ENCODE peak calls at places on chromosomes 3 and 15, in seven cellular contexts. One of them, this sample, is unnamed.

GRCh38 chr3:102144063-102144462 is 290.8 kb upstream of the ZPLD1 start:
- DNase-seq in left lobe of liver: no peak
- DNase-seq in T-helper 9 cell: no peak
- DNase-seq in activated naive CD4-positive, alpha-beta T cell treated with Interleukin-2 at 50 U/mL for 16 hours: no peak
- DNase-seq in AG04450: no peak
- DNase-seq in neural crest cell: no peak
- DNase-seq in ELR: no peak
- DNase-seq in this sample: no peak

GRCh38 chr3:36784012-36784763 is 19.8 kb upstream of the DCLK3 start:
- DNase-seq in T-helper 9 cell: no peak
- DNase-seq in left lobe of liver: no peak
- DNase-seq in activated naive CD4-positive, alpha-beta T cell treated with Interleukin-2 at 50 U/mL for 16 hours: no peak
- DNase-seq in neural crest cell: no peak
- DNase-seq in ELR: no peak
- DNase-seq in AG04450: no peak
- DNase-seq in this sample: no peak

GRCh38 chr15:96146711-96147110 is 183.8 kb upstream of the NR2F2 start:
- DNase-seq in AG04450: no peak
- DNase-seq in neural crest cell: no peak
- DNase-seq in left lobe of liver: no peak
- DNase-seq in T-helper 9 cell: no peak
- DNase-seq in ELR: no peak
- DNase-seq in activated naive CD4-positive, alpha-beta T cell treated with Interleukin-2 at 50 U/mL for 16 hours: no peak
- DNase-seq in this sample: no peak

GRCh38 chr3:3071136-3071535 is 39.0 kb downstream of the IL5RA start:
- DNase-seq in left lobe of liver: no peak
- DNase-seq in neural crest cell: no peak
- DNase-seq in ELR: no peak
- DNase-seq in T-helper 9 cell: no peak
- DNase-seq in activated naive CD4-positive, alpha-beta T cell treated with Interleukin-2 at 50 U/mL for 16 hours: no peak
- DNase-seq in AG04450: no peak
- DNase-seq in this sample: no peak

GRCh38 chr3:23036728-23037127 is 166.4 kb upstream of the UBE2E2 start:
- DNase-seq in left lobe of liver: no peak
- DNase-seq in AG04450: no peak
- DNase-seq in activated naive CD4-positive, alpha-beta T cell treated with Interleukin-2 at 50 U/mL for 16 hours: no peak
- DNase-seq in ELR: no peak
- DNase-seq in T-helper 9 cell: no peak
- DNase-seq in neural crest cell: no peak
- DNase-seq in this sample: no peak

GRCh38 chr3:72892081-72892763 is 4.4 kb downstream of the GXYLT2 start:
- DNase-seq in activated naive CD4-positive, alpha-beta T cell treated with Interleukin-2 at 50 U/mL for 16 hours: no peak
- DNase-seq in ELR: peak
- DNase-seq in neural crest cell: no peak
- DNase-seq in left lobe of liver: no peak
- DNase-seq in T-helper 9 cell: no peak
- DNase-seq in AG04450: peak
- DNase-seq in this sample: peak

GRCh38 chr3:128067481-128067880 is 15.2 kb downstream of the SEC61A1 start:
- DNase-seq in left lobe of liver: no peak
- DNase-seq in ELR: peak
- DNase-seq in neural crest cell: no peak
- DNase-seq in activated naive CD4-positive, alpha-beta T cell treated with Interleukin-2 at 50 U/mL for 16 hours: no peak
- DNase-seq in AG04450: no peak
- DNase-seq in T-helper 9 cell: no peak
- DNase-seq in this sample: no peak

GRCh38 chr3:124700880-124701684 is 29.2 kb upstream of the UMPS start:
- DNase-seq in AG04450: peak
- DNase-seq in left lobe of liver: peak
- DNase-seq in T-helper 9 cell: no peak
- DNase-seq in activated naive CD4-positive, alpha-beta T cell treated with Interleukin-2 at 50 U/mL for 16 hours: no peak
- DNase-seq in ELR: peak
- DNase-seq in neural crest cell: no peak
- DNase-seq in this sample: peak

GRCh38 chr3:12994357-12994606 is 78.9 kb downstream of the IQSEC1 start:
- DNase-seq in AG04450: no peak
- DNase-seq in ELR: peak
- DNase-seq in T-helper 9 cell: no peak
- DNase-seq in neural crest cell: no peak
- DNase-seq in left lobe of liver: no peak
- DNase-seq in activated naive CD4-positive, alpha-beta T cell treated with Interleukin-2 at 50 U/mL for 16 hours: no peak
- DNase-seq in this sample: no peak

This sample was measured in MCF 10A.